ENCODE peak calls at places on chromosomes 3 and 15, in nine cellular contexts. V is fibroblast of the aortic adventitia, I is LNCaP clone FGC, K is WTC11, Q is left ventricle myocardium inferior, L is psoas muscle, A is GM23338, T is Calu3, R is cardiac muscle cell. H is an unnamed sample.

GRCh38 chr15:66178531-66178910 is 75.0 kb downstream of the MEGF11 start:
- DNase-seq in V (no peak), I (no peak), K (peak), Q (no peak), L (no peak), A (peak), T (no peak), R (no peak), H (no peak)

GRCh38 chr3:16168211-16168610 is 6.3 kb upstream of the GALNT15 start:
- DNase-seq in V (no peak), I (no peak), K (no peak), Q (no peak), L (no peak), A (no peak), T (no peak), R (no peak), H (no peak)

GRCh38 chr3:133901083-133901482 is 5.4 kb upstream of the RAB6B start:
- DNase-seq in V (no peak), I (no peak), K (no peak), Q (no peak), L (no peak), A (peak), T (no peak), R (no peak), H (no peak)

GRCh38 chr15:64146885-64147681 is 4.4 kb upstream of the SNX22 start:
- DNase-seq in V (no peak), I (no peak), K (no peak), Q (no peak), L (no peak), A (no peak), T (no peak), R (peak), H (no peak)

GRCh38 chr3:13104511-13104910 is 31.3 kb upstream of the IQSEC1 start:
- DNase-seq in V (no peak), I (no peak), K (peak), Q (no peak), L (no peak), A (no peak), T (no peak), R (no peak), H (no peak)

GRCh38 chr3:46923559-46924350 is 46.2 kb downstream of the PTH1R start:
- DNase-seq in V (peak), I (no peak), K (peak), Q (no peak), L (no peak), A (peak), T (peak), R (peak), H (no peak)

GRCh38 chr15:31852933-31853332 is 177.4 kb upstream of the CHRNA7 start:
- DNase-seq in V (no peak), I (no peak), K (no peak), Q (no peak), L (no peak), A (no peak), T (no peak), R (no peak), H (no peak)

GRCh38 chr3:106814231-106814630 is 563.0 kb upstream of the CCDC54 start:
- DNase-seq in V (peak), I (no peak), K (no peak), Q (peak), L (peak), A (no peak), T (no peak), R (peak), H (no peak)

GRCh38 chr3:61414456-61414855 is 146.9 kb upstream of the PTPRG start:
- DNase-seq in V (no peak), I (no peak), K (no peak), Q (no peak), L (no peak), A (no peak), T (no peak), R (no peak), H (no peak)

GRCh38 chr3:4712109-4712508 is 219.0 kb downstream of the ITPR1 start:
- DNase-seq in V (peak), I (no peak), K (no peak), Q (no peak), L (no peak), A (peak), T (peak), R (peak), H (no peak)

GRCh38 chr3:16906679-16907078 is 21.9 kb downstream of the PLCL2 start:
- DNase-seq in V (peak), I (no peak), K (no peak), Q (no peak), L (no peak), A (no peak), T (no peak), R (peak), H (no peak)

GRCh38 chr15:65421360-65422215 is 1.2 kb downstream of the IGDCC4 start:
- DNase-seq in V (no peak), I (no peak), K (peak), Q (peak), L (peak), A (peak), T (no peak), R (peak), H (peak)

GRCh38 chr3:13083898-13084297 is 10.7 kb upstream of the IQSEC1 start:
- DNase-seq in V (no peak), I (no peak), K (no peak), Q (no peak), L (no peak), A (no peak), T (no peak), R (no peak), H (no peak)

GRCh38 chr3:66797916-66798560 is 200.1 kb upstream of the KBTBD8 start:
- DNase-seq in V (peak), I (no peak), K (peak), Q (peak), L (peak), A (peak), T (no peak), R (peak), H (no peak)

GRCh38 chr3:125186261-125186770 is 26.2 kb downstream of the SLC12A8 start:
- DNase-seq in V (peak), I (no peak), K (no peak), Q (no peak), L (no peak), A (no peak), T (no peak), R (peak), H (no peak)

GRCh38 chr15:50685191-50685975 is 1.2 kb downstream of the TRPM7 start:
- DNase-seq in V (peak), I (no peak), K (no peak), Q (no peak), L (no peak), A (peak), T (no peak), R (peak), H (no peak)

GRCh38 chr3:33440578-33441321 is 545 bp upstream of the UBP1 start:
- DNase-seq in V (peak), I (peak), K (peak), Q (peak), L (peak), A (peak), T (peak), R (peak), H (no peak)

GRCh38 chr15:68821898-68822380 is 1.2 kb upstream of the ANP32A start:
- DNase-seq in V (peak), I (peak), K (no peak), Q (no peak), L (no peak), A (peak), T (peak), R (no peak), H (no peak)

GRCh38 chr15:88106063-88106462 is 150.5 kb downstream of the NTRK3 start:
- DNase-seq in V (no peak), I (no peak), K (no peak), Q (no peak), L (no peak), A (no peak), T (no peak), R (no peak), H (no peak)

GRCh38 chr3:192212979-192213378 is 514.4 kb downstream of the FGF12 start:
- DNase-seq in V (no peak), I (no peak), K (no peak), Q (no peak), L (no peak), A (no peak), T (no peak), R (no peak), H (no peak)

GRCh38 chr3:12729313-12729676 is 29.8 kb downstream of the TMEM40 start:
- DNase-seq in V (peak), I (no peak), K (peak), Q (peak), L (peak), A (no peak), T (no peak), R (peak), H (peak)

GRCh38 chr3:113783463-113783862 is 36.6 kb downstream of the ATP6V1A start:
- DNase-seq in V (peak), I (peak), K (no peak), Q (no peak), L (no peak), A (no peak), T (no peak), R (peak), H (no peak)

GRCh38 chr3:12198301-12198700 is 39.6 kb upstream of the TIMP4 start:
- DNase-seq in V (peak), I (no peak), K (no peak), Q (no peak), L (no peak), A (no peak), T (no peak), R (peak), H (no peak)

GRCh38 chr15:54227569-54227968 is 249.3 kb downstream of the UNC13C start:
- DNase-seq in V (no peak), I (no peak), K (no peak), Q (no peak), L (no peak), A (no peak), T (no peak), R (no peak), H (no peak)

GRCh38 chr15:44261007-44261706 is 27.4 kb upstream of the GOLM2 start:
- DNase-seq in V (no peak), I (no peak), K (peak), Q (no peak), L (no peak), A (peak), T (no peak), R (no peak), H (no peak)

GRCh38 chr15:55834331-55834730 is 91.4 kb upstream of the PRTG start:
- DNase-seq in V (peak), I (no peak), K (no peak), Q (no peak), L (no peak), A (no peak), T (no peak), R (peak), H (no peak)

GRCh38 chr3:72844436-72844999 is 3.7 kb downstream of the SHQ1 start:
- DNase-seq in V (peak), I (no peak), K (no peak), Q (no peak), L (no peak), A (no peak), T (no peak), R (peak), H (no peak)

DNA sequence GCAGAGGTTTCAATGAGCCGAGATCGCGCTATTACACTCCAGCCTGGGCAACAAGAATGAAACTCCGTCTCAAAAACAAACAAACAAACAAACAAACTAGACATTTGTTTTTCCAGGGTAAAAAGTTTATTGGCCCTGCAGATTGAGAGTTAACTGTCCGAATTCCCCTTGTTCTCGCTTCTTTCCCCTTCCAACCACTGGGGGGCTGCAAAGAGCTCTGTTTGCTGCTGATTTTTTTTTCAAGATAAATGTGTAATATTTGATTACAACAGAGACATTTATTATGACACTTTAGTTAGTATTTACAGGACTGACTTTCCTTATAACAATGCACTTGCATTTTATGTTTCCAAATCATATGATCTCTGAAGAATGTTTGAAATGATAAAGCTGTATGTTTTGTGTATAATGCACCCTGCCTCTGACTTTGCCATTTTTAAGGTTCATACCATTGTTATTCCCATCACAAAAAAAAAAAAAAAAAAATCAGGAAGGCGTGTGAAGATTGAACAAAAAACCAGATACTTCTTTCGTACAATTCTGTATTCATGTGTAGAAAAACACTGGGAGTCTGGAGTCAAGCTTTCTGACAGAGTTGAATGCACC is 2.8 kb downstream of the CLSTN2 start:
- DNase-seq in V (peak), I (no peak), K (peak), Q (peak), L (peak), A (peak), T (peak), R (peak), H (no peak)
- TF ChIP-seq CTCF in V (peak), I (peak), K (peak), Q (peak), L (peak), A (peak), T (peak), R (peak), H (peak)

DNA sequence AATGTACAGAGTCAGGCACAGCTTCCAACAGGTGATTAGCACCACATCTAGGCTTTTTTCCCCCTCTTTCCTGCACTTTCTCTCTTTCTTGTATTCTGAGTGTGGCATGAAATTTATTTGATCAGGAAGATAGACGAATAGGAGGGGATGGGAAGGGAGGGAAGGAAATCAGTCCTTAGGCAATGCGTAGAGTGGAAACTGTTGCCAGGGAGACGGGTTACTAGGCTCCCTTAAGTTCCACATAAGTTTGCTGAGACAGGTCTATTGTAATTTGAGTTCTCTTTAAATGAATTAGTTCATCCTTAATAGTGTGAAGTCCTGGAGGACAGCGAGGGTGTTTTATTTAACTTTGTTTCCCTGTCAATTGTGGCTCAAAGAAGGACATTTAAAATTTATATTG is 49.2 kb upstream of the NDN start:
- DNase-seq in V (no peak), I (no peak), K (no peak), Q (no peak), L (no peak), A (no peak), T (no peak), R (no peak), H (no peak)
- TF ChIP-seq CTCF in V (no peak), I (no peak), K (no peak), Q (no peak), L (no peak), A (no peak), T (no peak), R (no peak), H (no peak)

DNA sequence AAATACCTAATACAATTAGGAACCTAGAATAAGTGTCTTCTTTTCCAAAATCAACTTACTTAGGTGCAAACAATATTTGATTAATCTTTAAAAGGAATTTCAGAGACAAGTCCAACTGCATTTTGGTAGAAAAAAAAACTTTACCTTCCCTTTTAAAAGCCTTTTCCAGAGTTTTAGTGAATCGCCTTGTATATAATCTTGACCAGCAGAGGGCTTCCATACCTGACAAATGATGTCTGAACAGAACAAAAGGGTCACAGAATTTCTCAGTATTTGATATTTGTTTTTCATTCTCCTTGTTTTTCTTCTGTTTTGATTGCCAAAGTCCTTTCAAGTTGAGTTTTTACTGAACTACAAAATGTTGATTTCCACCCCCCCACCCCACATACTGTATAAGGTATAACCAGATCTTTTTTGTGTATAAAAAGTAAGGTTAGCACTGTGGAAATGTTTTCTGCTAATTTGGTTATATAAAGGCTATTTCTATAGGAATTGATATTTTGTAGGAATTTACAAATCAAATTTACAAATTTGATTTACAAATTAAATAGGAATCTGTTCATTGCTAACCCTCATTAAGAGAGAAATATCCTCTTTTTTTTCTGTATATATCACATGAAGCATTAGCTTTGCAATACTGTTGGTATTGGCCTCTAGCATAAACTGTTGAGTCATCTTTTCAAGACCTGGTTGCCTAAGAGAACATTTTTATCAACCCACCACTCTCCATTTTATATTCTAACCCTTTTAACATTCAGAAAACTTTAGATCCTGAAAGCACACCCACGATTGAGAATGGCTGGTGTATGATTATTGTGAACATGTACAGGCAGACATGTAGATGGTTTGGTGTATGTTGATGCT is 464.1 kb upstream of the RARB start:
- DNase-seq in V (peak), I (no peak), K (no peak), Q (no peak), L (no peak), A (peak), T (peak), R (peak), H (no peak)
- TF ChIP-seq CTCF in V (peak), I (peak), K (peak), Q (peak), L (peak), A (peak), T (no peak), R (peak), H (peak)

GRCh38 chr3:168620854-168621253 is 525.1 kb upstream of the GOLIM4 start:
- DNase-seq in V (no peak), I (no peak), K (peak), Q (no peak), L (no peak), A (peak), T (peak), R (peak), H (peak)
- TF ChIP-seq CTCF in V (peak), I (peak), K (peak), Q (peak), L (no peak), A (peak), T (peak), R (peak), H (peak)

GRCh38 chr3:28268989-28269388 is 27.6 kb downstream of the CMC1 start:
- DNase-seq in V (no peak), I (no peak), K (no peak), Q (no peak), L (no peak), A (no peak), T (no peak), R (no peak), H (no peak)
- TF ChIP-seq CTCF in V (peak), I (no peak), K (no peak), Q (no peak), L (no peak), A (peak), T (no peak), R (peak), H (no peak)

DNA sequence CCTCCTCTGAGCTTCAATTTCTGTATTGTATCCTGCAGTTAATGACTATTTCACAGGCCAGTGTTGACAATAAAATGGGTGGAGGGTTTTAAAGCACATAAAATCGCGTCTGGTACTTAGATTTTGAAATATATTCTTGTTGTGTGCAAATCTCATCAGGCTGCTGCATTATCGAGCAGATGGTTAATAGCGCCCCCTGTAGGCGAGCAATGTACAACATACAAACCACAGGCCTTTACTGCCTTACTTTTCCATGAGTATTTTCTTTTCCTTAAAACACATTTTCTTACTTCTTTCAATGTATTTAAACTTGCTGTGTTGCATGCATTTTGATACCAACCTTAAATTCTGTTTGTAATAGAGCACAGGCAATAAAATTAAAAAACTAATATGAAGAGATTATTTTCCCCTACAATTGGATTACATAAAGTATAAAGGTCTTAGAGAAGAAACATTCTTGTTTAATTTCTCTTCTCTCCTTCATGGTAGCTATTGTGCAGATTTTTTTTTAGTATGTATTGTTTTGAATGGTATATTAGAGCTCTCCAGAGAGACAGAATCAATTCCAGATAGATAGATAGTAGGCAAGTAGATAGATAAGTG is 608.4 kb downstream of the CADM2 start:
- DNase-seq in V (no peak), I (no peak), K (peak), Q (peak), L (peak), A (peak), T (peak), R (peak), H (peak)
- TF ChIP-seq CTCF in V (peak), I (peak), K (peak), Q (peak), L (peak), A (peak), T (peak), R (peak), H (peak)

DNA sequence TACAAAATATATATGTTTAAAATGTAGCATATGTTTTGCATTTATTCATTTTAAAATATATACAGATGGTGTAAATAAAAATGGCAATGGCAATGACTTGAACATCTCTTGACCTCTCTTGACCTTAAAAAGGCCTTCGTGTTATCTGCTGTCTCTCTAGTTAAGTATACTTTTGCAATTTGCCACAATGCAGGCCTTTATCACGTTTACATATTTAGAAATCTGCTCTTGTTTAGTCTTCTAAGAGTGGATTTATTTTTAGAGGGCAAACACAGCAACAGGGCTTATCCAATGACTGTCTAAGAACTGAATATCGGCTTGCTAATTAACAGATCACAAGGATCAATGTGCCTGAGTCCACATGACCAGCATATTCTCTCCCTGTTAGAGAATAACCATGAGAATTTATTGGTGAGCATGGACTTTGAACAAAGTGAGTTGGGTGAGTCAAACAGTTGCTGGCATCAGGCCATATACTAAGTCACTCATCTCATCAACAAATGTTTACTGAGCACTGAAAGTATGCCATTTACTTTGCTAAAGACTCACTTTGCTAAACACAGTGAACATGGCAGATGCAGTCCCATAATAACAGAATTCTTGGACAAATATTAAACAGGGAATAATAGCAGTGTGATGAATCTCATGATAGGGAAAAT is 48.2 kb downstream of the MDFIC2 start:
- DNase-seq in V (peak), I (no peak), K (no peak), Q (no peak), L (no peak), A (no peak), T (peak), R (peak), H (no peak)
- TF ChIP-seq CTCF in V (no peak), I (no peak), K (no peak), Q (no peak), L (no peak), A (no peak), T (no peak), R (no peak), H (no peak)